ENCODE peak calls at places on chromosomes 2 and 18, in nine cellular contexts. F is stomach, Z is sigmoid colon, S is A549, M is ovary, J is esophagus muscularis mucosa, T is upper lobe of left lung, R is suprapubic skin, C is K562. N is an unnamed sample.

GRCh38 chr18:13464432-13465125 is 246.0 kb downstream of the LDLRAD4 start:
- DNase-seq in F (peak), Z (peak), S (no peak), M (no peak), J (no peak), T (no peak), R (no peak), C (no peak), N (peak)

GRCh38 chr2:22855761-22856184 is 529.2 kb upstream of the KLHL29 start:
- DNase-seq in F (no peak), Z (no peak), S (no peak), M (no peak), J (no peak), T (peak), R (no peak), C (no peak), N (no peak)

GRCh38 chr2:234072454-234072853 is 22.0 kb downstream of the SPP2 start:
- DNase-seq in F (no peak), Z (no peak), S (no peak), M (no peak), J (peak), T (no peak), R (no peak), C (no peak), N (no peak)

GRCh38 chr2:37984589-37984988 is 59.5 kb downstream of the RMDN2 start:
- DNase-seq in F (no peak), Z (no peak), S (peak), M (no peak), J (no peak), T (no peak), R (no peak), C (no peak), N (no peak)

GRCh38 chr18:23136326-23137092 is 1.2 kb downstream of the CABLES1 start:
- DNase-seq in F (peak), Z (no peak), S (no peak), M (peak), J (no peak), T (peak), R (peak), C (no peak), N (peak)

GRCh38 chr2:219472629-219473187 is 26.0 kb upstream of the GMPPA start:
- DNase-seq in F (no peak), Z (no peak), S (no peak), M (no peak), J (no peak), T (peak), R (no peak), C (no peak), N (no peak)

GRCh38 chr2:46116616-46117015 is 180.6 kb upstream of the EPAS1 start:
- DNase-seq in F (no peak), Z (no peak), S (no peak), M (no peak), J (no peak), T (no peak), R (no peak), C (no peak), N (no peak)

GRCh38 chr2:217204358-217204757 is 344.5 kb upstream of the TNP1 start:
- DNase-seq in F (no peak), Z (no peak), S (no peak), M (no peak), J (no peak), T (no peak), R (no peak), C (no peak), N (no peak)

GRCh38 chr2:59312967-59313943 is 1072.1 kb upstream of the FANCL start:
- DNase-seq in F (no peak), Z (no peak), S (no peak), M (no peak), J (no peak), T (no peak), R (no peak), C (no peak), N (no peak)

GRCh38 chr2:62046141-62046540 is 140.7 kb downstream of the COMMD1 start:
- DNase-seq in F (no peak), Z (no peak), S (no peak), M (no peak), J (no peak), T (no peak), R (no peak), C (no peak), N (no peak)

GRCh38 chr2:188975497-188976102 is 1.4 kb downstream of the COL3A1 start:
- DNase-seq in F (no peak), Z (peak), S (no peak), M (peak), J (no peak), T (no peak), R (no peak), C (peak), N (no peak)

GRCh38 chr2:167480232-167480985 is 592.1 kb downstream of the XIRP2 start:
- DNase-seq in F (no peak), Z (no peak), S (no peak), M (no peak), J (no peak), T (no peak), R (no peak), C (no peak), N (no peak)

GRCh38 chr18:58781627-58782194 is 83.0 kb upstream of the ZNF532 start:
- DNase-seq in F (peak), Z (peak), S (peak), M (peak), J (peak), T (no peak), R (peak), C (peak), N (peak)

GRCh38 chr2:180180511-180180910 is 173.4 kb upstream of the CWC22 start:
- DNase-seq in F (no peak), Z (no peak), S (no peak), M (no peak), J (no peak), T (no peak), R (no peak), C (no peak), N (no peak)
- TF ChIP-seq EP300 in F (no peak), Z (no peak), S (no peak), M (no peak), J (no peak), T (no peak), R (no peak), C (no peak), N (no peak)

GRCh38 chr2:44777542-44777941 is 164.0 kb upstream of the SIX3 start:
- DNase-seq in F (no peak), Z (no peak), S (no peak), M (no peak), J (no peak), T (no peak), R (no peak), C (no peak), N (no peak)

GRCh38 chr2:44779793-44780192 is 161.7 kb upstream of the SIX3 start:
- DNase-seq in F (no peak), Z (no peak), S (no peak), M (no peak), J (no peak), T (no peak), R (no peak), C (no peak), N (no peak)

GRCh38 chr2:44778221-44778654 is 163.3 kb upstream of the SIX3 start:
- DNase-seq in F (no peak), Z (no peak), S (no peak), M (no peak), J (no peak), T (peak), R (no peak), C (no peak), N (no peak)

GRCh38 chr2:44780406-44780805 is 161.1 kb upstream of the SIX3 start:
- DNase-seq in F (no peak), Z (no peak), S (no peak), M (no peak), J (no peak), T (no peak), R (no peak), C (no peak), N (no peak)

GRCh38 chr2:44778671-44779476 is 162.6 kb upstream of the SIX3 start:
- DNase-seq in F (no peak), Z (no peak), S (no peak), M (no peak), J (no peak), T (peak), R (no peak), C (no peak), N (no peak)
- H3K4me3 ChIP-seq in F (no peak), Z (no peak), S (no peak), M (no peak), J (no peak), T (no peak), R (no peak), C (no peak), N (no peak)

GRCh38 chr18:38297910-38298309 is 732.3 kb upstream of the CELF4 start:
- DNase-seq in F (no peak), Z (no peak), S (no peak), M (no peak), J (no peak), T (no peak), R (no peak), C (no peak), N (no peak)
- TF ChIP-seq EP300 in F (no peak), Z (no peak), S (no peak), M (no peak), J (no peak), T (no peak), R (no peak), C (no peak), N (no peak)

GRCh38 chr2:170817247-170817998 is 736 bp downstream of the GAD1 start:
- DNase-seq in F (no peak), Z (no peak), S (peak), M (no peak), J (no peak), T (peak), R (no peak), C (peak), N (no peak)
- H3K4me3 ChIP-seq in F (peak), Z (peak), S (peak), M (peak), J (peak), T (peak), R (peak), C (peak), N (peak)

DNA sequence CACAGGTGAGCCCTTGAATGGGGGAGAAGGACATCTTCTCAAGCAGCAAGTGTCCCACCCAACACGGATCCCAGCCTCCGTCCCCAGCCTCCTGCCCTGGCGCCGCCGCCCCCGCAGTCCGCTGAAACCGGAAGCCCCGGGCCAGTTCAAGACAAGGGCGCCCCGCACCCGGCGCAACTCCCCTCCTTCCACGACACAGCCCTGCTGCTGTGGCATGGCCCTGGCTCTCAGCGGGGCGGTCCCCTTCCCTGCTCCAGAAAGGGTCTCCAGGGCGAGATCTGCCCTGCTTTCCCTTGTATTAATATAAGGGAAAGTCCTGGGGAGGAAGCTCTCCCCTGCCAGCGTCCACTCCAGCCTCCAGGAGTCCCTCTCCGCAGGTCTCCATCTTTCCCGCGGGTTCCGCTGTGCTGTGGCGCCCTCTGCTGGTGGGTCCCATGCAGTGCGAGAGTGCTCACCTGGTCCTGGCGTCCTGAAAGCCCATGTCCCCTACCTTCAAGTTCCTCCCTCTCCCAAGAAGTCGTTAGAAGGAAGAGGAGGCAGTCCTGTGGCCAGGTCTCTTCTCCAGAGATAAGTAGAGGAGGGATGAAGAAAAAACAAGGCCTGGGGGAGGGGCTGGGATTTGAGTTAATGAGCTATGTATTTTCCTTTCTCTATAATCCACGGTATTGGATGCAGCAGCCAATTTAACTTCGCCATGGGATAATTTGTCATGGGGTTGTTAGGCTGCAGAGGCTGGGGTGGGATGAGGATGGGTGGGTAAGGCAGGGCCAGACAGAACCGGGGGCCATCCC is 176.0 kb downstream of the SMAD2 start:
- DNase-seq in F (peak), Z (no peak), S (peak), M (no peak), J (peak), T (peak), R (no peak), C (peak), N (no peak)
- TF ChIP-seq EP300 in F (no peak), Z (no peak), S (no peak), M (no peak), J (no peak), T (no peak), R (no peak), C (no peak), N (no peak)

DNA sequence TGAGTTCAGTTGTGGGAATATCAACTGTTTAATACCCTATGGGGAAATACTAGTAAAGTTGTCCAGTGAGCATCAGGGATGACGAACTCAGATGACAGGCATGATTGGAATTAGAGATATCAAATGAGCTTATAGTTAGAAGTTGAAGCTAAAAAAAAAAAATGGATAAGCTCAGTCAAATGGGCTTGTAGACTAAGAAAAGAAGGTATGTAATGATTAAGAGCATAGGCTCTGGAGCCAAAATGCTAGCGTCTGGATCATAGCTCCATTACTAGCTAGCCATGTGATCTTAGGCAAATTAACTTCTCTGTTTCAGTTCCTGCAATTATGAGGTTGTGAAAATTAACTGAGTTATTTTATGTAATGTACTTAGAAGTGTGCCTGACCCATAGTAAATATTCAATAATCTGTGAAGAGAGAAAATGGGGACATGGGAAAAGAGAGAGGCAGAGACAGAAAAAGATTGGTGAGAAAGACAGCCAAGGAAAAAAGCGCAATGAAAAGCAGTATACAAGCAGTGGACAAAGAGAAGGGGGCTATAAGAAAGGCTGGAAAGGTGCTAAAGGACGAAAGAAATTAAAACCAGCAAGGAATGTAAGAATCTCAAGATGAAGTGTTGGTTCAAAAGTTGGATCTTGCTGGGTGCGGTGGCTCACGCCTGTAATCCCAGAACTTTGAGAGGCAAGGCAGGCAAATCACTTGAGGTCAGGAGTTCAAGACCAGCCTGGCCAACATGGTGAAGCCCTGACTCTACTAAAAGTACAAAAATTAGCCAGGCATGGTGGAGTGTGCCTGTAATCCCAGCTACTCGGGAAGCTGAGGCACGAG is 95.6 kb upstream of the SLC39A10 start:
- DNase-seq in F (no peak), Z (no peak), S (peak), M (no peak), J (no peak), T (no peak), R (no peak), C (no peak), N (no peak)
- H3K4me3 ChIP-seq in F (no peak), Z (no peak), S (no peak), M (no peak), J (no peak), T (no peak), R (no peak), C (no peak), N (no peak)